ENCODE peak calls at places on chromosomes 5 and 9, in six cellular contexts. H, D, T, L, S and O are unnamed samples.

GRCh38 chr5:135051399-135051798 is 17.4 kb upstream of the PITX1 start:
- DNase-seq in T (no peak), D (no peak), S (no peak), H (no peak), L (no peak), O (no peak)

GRCh38 chr5:94785111-94785510 is 166.6 kb downstream of the SLF1 start:
- DNase-seq in H (no peak), D (no peak), T (no peak), L (no peak), S (no peak), O (no peak)

GRCh38 chr5:173829826-173830225 is 58.3 kb upstream of the CPEB4 start:
- DNase-seq in T (no peak), S (no peak), D (no peak), L (no peak), H (no peak), O (no peak)

GRCh38 chr9:21077842-21078241 is at the start of gene IFNB1:
- DNase-seq in H (no peak), T (no peak), L (no peak), D (no peak), S (no peak), O (no peak)

GRCh38 chr9:138098116-138098907 is 220.7 kb downstream of the CACNA1B start:
- DNase-seq in S (no peak), L (no peak), T (no peak), D (no peak), H (no peak), O (no peak)

GRCh38 chr9:70197384-70198039 is 61.3 kb upstream of the SMC5 start:
- DNase-seq in T (no peak), D (no peak), S (no peak), L (no peak), H (no peak), O (no peak)

GRCh38 chr5:11143456-11144267 is 382.6 kb upstream of the DAP start:
- DNase-seq in S (no peak), H (no peak), T (no peak), D (no peak), L (no peak), O (no peak)

GRCh38 chr5:180790524-180790923 is 12.1 kb downstream of the MGAT1 start:
- DNase-seq in D (no peak), H (no peak), S (no peak), T (no peak), L (no peak), O (no peak)

GRCh38 chr5:102901821-102902448 is 146.8 kb downstream of the PAM start:
- DNase-seq in H (no peak), D (no peak), L (no peak), S (no peak), T (peak), O (no peak)

GRCh38 chr9:111179577-111179976 is 141.3 kb upstream of the LPAR1 start:
- DNase-seq in D (peak), S (no peak), T (no peak), L (no peak), H (no peak), O (no peak)

GRCh38 chr9:73577867-73578266 is 426.2 kb downstream of the ANXA1 start:
- DNase-seq in S (no peak), T (no peak), H (no peak), L (no peak), D (no peak), O (no peak)

GRCh38 chr5:168649306-168649705 is 70.1 kb upstream of the PANK3 start:
- DNase-seq in H (no peak), L (no peak), S (no peak), T (no peak), D (no peak), O (no peak)

GRCh38 chr9:129773262-129774048 is 20.6 kb upstream of the PTGES start:
- DNase-seq in H (no peak), L (no peak), T (peak), D (no peak), S (peak), O (no peak)

GRCh38 chr5:134451618-134452505 is 40.2 kb upstream of the CDKN2AIPNL start:
- DNase-seq in D (no peak), H (no peak), T (no peak), S (peak), L (no peak), O (no peak)

GRCh38 chr5:99005506-99005905 is 76.7 kb upstream of the CHD1 start:
- DNase-seq in L (no peak), D (no peak), T (no peak), H (no peak), S (no peak), O (no peak)

GRCh38 chr9:98022447-98022846 is 34.1 kb upstream of the NANS start:
- DNase-seq in L (no peak), S (no peak), T (no peak), D (no peak), H (no peak), O (no peak)

DNA sequence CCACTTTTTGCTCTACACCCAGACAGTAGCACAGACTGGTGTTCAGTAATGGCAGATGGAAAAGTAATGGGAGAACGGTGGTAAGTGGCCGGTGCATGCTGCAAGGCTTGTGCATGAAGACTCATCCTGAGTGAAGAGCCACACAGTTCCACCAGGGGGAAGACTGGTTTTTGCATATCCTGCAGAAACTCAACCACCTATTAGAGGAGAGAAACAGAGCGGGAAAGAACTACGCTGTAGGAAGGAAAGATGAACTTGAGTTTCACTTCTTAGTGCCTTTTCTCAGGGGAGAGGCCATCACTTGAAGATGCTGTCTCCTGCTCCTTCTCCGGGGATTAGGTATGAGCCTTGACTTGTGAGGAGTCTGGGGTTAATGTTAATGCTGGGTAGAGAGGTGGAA is 9.4 kb upstream of the PRSS3 start:
- DNase-seq in T (peak), S (no peak), D (no peak), L (no peak), H (no peak), O (no peak)
- TF ChIP-seq ZNF274 in T (no peak), S (no peak), D (no peak), L (no peak), H (no peak), O (no peak)

DNA sequence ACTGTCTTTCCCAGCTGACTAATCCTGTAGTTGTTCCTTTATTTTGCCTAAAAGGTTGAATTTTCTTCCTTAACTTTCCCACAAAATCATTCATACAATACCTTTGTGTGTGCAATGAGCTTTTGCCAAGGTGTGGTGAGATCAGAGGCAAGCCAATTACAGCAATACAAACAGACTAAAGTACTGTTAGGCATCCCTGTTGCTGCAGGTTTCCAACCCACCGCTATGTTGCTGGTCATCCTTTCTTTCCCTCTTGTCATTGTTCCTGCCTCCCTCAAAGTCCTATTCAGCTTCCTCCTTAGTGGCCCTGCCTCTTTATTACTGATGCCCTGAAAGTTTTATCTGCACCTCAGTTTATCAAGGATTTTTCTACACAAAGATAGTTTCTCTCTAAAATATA is 22.1 kb downstream of the ITGA2 start:
- DNase-seq in D (no peak), T (peak), H (no peak), L (no peak), S (no peak), O (no peak)
- TF ChIP-seq ZNF274 in D (no peak), T (no peak), H (no peak), L (no peak), S (no peak), O (no peak)

DNA sequence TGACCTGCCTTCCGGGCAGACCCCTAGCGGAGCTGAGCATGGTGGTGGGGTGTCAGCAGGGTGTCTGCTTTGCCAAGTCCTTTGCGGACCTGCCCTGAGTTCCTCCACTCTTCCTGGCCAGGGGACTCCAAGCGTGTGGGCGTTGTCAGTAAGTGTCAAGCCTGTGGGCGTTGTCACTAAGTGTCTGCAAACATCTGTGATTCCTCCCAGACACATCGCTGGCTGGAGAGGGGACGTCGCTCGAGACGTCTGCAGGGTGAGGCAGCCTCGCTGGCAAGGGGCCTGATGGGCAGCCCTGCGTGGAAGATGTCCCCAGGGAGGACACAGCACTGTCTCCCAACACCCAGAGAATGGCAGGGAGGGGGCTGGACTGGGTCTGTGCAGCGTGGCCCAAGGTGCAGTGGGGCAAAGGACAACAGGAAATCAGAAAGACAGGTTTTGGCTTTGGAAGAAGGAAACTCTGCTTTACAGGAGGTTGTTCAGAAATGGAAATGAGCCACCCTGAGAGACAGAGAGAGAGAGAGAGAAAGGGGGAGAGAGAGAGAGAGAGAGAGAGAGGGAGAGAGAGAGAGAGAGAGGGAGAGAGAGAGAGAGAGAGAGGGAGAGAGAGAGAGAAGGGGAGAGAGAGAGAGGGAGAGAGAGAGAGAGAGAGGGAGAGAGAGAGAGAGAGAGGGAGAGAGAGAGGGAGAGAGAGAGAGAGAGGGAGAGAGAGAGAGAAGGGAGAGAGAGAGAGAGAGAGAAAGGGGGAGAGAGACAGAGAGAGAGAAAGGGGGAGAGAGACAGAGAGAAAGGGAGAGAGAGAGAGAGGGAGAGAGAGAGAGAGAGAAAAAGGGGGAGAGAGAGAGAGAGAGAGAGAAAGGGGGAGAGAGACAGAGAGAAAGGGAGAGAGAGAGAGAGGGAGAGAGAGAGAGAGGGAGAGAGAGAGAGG is 29.0 kb downstream of the ADAMTSL2 start:
- DNase-seq in T (no peak), L (no peak), S (peak), H (no peak), D (no peak), O (no peak)
- TF ChIP-seq ZNF274 in T (no peak), L (no peak), S (no peak), H (no peak), D (no peak), O (no peak)

GRCh38 chr9:78958887-78959286 is 612.9 kb upstream of the TLE4 start:
- DNase-seq in S (no peak), H (peak), D (no peak), L (no peak), T (no peak), O (no peak)
- TF ChIP-seq ZNF274 in S (no peak), H (no peak), D (no peak), L (no peak), T (no peak), O (no peak)

GRCh38 chr5:73515232-73515631 is 17.0 kb downstream of the BTF3 start:
- DNase-seq in L (no peak), T (no peak), S (no peak), D (no peak), H (no peak), O (no peak)
- TF ChIP-seq ZNF274 in L (no peak), T (no peak), S (no peak), D (no peak), H (no peak), O (no peak)

GRCh38 chr5:64977779-64978178 is 209.0 kb downstream of the CWC27 start:
- DNase-seq in T (no peak), S (no peak), D (no peak), L (no peak), H (no peak), O (no peak)
- TF ChIP-seq ZNF274 in T (no peak), S (no peak), D (no peak), L (no peak), H (no peak), O (no peak)

DNA sequence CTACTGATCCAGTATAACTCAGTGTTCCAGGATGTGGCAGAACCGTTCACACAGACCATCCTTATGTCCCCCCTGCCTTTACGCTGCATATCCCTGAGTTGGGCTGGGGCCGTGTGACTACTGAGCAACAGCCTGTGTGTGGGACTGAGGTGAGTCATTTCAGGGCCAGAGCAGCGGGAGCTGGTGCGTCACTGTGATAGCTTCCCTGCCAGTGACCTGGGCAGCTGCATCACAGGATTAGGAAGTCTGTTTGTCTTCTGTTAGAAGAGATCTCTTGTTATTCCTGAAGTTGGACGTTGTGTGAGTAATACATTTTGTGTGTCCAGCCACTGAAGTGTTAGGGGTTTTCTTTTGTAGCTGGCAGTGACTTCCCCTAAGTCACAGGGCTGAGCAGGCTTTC is 35.6 kb downstream of the TPPP start:
- DNase-seq in T (no peak), S (peak), D (no peak), L (no peak), H (peak), O (no peak)
- TF ChIP-seq ZNF274 in T (no peak), S (no peak), D (no peak), L (no peak), H (no peak), O (no peak)